ENCODE peak calls at places on chromosome 1, in ten cellular contexts. Y is colonic mucosa; D is H9; R is CD8-positive, alpha-beta memory T cell; L is CD8-positive, alpha-beta T cell; N is neural progenitor cell; B is right lobe of liver; Q is Panc1; H is tibial artery; J is ovary. Z is an unnamed sample. For H3K4me1, the result is how much of the 10 kb centered on the place peaks cover.

GRCh38 chr1:145858238-145858936 is 494 bp downstream of the PIAS3 start:
- DNase-seq in D (peak), Q (no peak), N (peak), H (peak), R (peak), B (peak), L (peak), Y (peak), J (peak), Z (peak)

GRCh38 chr1:89781494-89782126 is 39.2 kb upstream of the LRRC8D start:
- DNase-seq in R (peak), J (no peak), L (peak), H (no peak), B (no peak), N (no peak), D (no peak), Y (no peak), Q (no peak), Z (no peak)

GRCh38 chr1:183569801-183570200 is 20.5 kb downstream of the NCF2 start:
- DNase-seq in D (no peak), Y (no peak), J (no peak), R (no peak), Q (no peak), L (no peak), N (no peak), H (no peak), B (no peak), Z (no peak)

GRCh38 chr1:85361106-85361505 is 84.7 kb upstream of the BCL10 start:
- DNase-seq in R (no peak), Q (no peak), H (no peak), N (no peak), Y (no peak), J (no peak), B (no peak), D (no peak), L (no peak), Z (no peak)

GRCh38 chr1:181541947-181542346 is 58.6 kb downstream of the CACNA1E start:
- DNase-seq in J (no peak), B (no peak), Y (no peak), D (no peak), N (no peak), R (no peak), L (no peak), H (no peak), Q (no peak), Z (no peak)

GRCh38 chr1:46615735-46616134 is 876 bp downstream of the MOB3C start:
- DNase-seq in Y (no peak), B (peak), L (no peak), N (no peak), J (no peak), D (no peak), Q (no peak), H (no peak), R (no peak), Z (no peak)

GRCh38 chr1:153627797-153628626 is at the start of gene S100A1:
- DNase-seq in R (no peak), J (no peak), D (no peak), Y (no peak), H (no peak), B (no peak), Q (no peak), N (no peak), L (no peak), Z (peak)

GRCh38 chr1:230231739-230232075 is 164.7 kb downstream of the GALNT2 start:
- DNase-seq in Y (peak), D (no peak), J (peak), N (no peak), B (no peak), R (no peak), H (peak), Q (no peak), L (no peak), Z (peak)

GRCh38 chr1:97902067-97902466 is 18.8 kb downstream of the DPYD start:
- DNase-seq in B (no peak), H (no peak), Q (no peak), L (no peak), R (no peak), D (no peak), N (no peak), J (no peak), Y (no peak), Z (no peak)

GRCh38 chr1:96979869-96980268 is 258.3 kb downstream of the PTBP2 start:
- DNase-seq in J (no peak), N (no peak), Q (no peak), Y (no peak), D (no peak), H (no peak), B (no peak), R (no peak), L (no peak), Z (no peak)

GRCh38 chr1:169890761-169891538 is 2.7 kb downstream of the SCYL3 start:
- DNase-seq in Y (peak), N (no peak), B (no peak), Q (no peak), L (no peak), D (no peak), R (peak), J (no peak), H (no peak), Z (no peak)

GRCh38 chr1:110087812-110088738 is 17.6 kb upstream of the ALX3 start:
- DNase-seq in Q (peak), D (peak), J (no peak), H (peak), Y (peak), B (no peak), L (no peak), N (peak), R (peak), Z (peak)

GRCh38 chr1:110196917-110197782 is 13.0 kb upstream of the KCNC4 start:
- DNase-seq in H (no peak), Y (peak), J (no peak), L (peak), D (peak), B (no peak), R (peak), N (peak), Q (no peak), Z (no peak)

GRCh38 chr1:57671750-57672149 is 247.9 kb upstream of the DAB1 start:
- DNase-seq in Y (no peak), Q (no peak), R (no peak), B (no peak), L (no peak), J (no peak), H (no peak), D (no peak), N (no peak), Z (no peak)

GRCh38 chr1:163652441-163652840 is 330.7 kb downstream of the NUF2 start:
- DNase-seq in J (no peak), H (no peak), Y (no peak), R (no peak), N (no peak), D (no peak), Q (no peak), L (no peak), B (no peak), Z (no peak)

GRCh38 chr1:114331936-114332335 is 178.3 kb upstream of the SYT6 start:
- DNase-seq in J (no peak), Q (no peak), H (no peak), R (no peak), N (no peak), B (no peak), D (no peak), Y (no peak), L (no peak), Z (no peak)

GRCh38 chr1:81435175-81435574 is 365.6 kb upstream of the ADGRL2 start:
- DNase-seq in Q (no peak), H (no peak), L (no peak), J (no peak), N (no peak), R (no peak), B (no peak), D (no peak), Y (no peak), Z (no peak)

GRCh38 chr1:117166076-117166475 is 44.5 kb upstream of the TRIM45 start:
- DNase-seq in D (no peak), N (no peak), R (no peak), J (no peak), Q (peak), B (no peak), L (no peak), Y (no peak), H (no peak), Z (no peak)

GRCh38 chr1:213231795-213232231 is 180.8 kb downstream of the RPS6KC1 start:
- DNase-seq in H (no peak), D (peak), L (no peak), R (no peak), B (no peak), Q (no peak), N (peak), J (no peak), Y (no peak), Z (no peak)

GRCh38 chr1:206514821-206515387 is 7.6 kb downstream of the RASSF5 start:
- DNase-seq in D (no peak), Y (no peak), N (no peak), L (no peak), B (no peak), H (no peak), J (no peak), R (no peak), Q (no peak), Z (no peak)

GRCh38 chr1:223482766-223483165 is 89.6 kb downstream of the CCDC185 start:
- DNase-seq in R (no peak), L (no peak), Q (no peak), B (no peak), D (no peak), H (no peak), J (no peak), Y (no peak), N (no peak), Z (no peak)

GRCh38 chr1:209168204-209168603 is 415.3 kb upstream of the CAMK1G start:
- DNase-seq in Y (no peak), L (no peak), Q (no peak), D (no peak), H (no peak), N (no peak), B (no peak), J (no peak), R (no peak), Z (no peak)

GRCh38 chr1:93692001-93692400 is 10.4 kb upstream of the BCAR3 start:
- DNase-seq in Y (no peak), R (no peak), N (no peak), B (no peak), L (no peak), J (no peak), D (no peak), H (no peak), Q (no peak), Z (no peak)
- H3K4me1 ChIP-seq in Y (under half), R (under half), N (under half), B (under half), L (under half), J (under half), D (under half), H (under half), Q (under half), Z (under half)

GRCh38 chr1:53047737-53048344 is 14.2 kb upstream of the PODN start:
- DNase-seq in Q (no peak), L (no peak), H (no peak), B (no peak), D (no peak), Y (no peak), J (no peak), N (no peak), R (no peak), Z (no peak)

GRCh38 chr1:53050310-53050709 is 11.7 kb upstream of the PODN start:
- DNase-seq in J (no peak), L (no peak), D (no peak), Q (no peak), H (no peak), R (no peak), B (no peak), N (no peak), Y (no peak), Z (no peak)

GRCh38 chr1:53048960-53049573 is 12.9 kb upstream of the PODN start:
- DNase-seq in R (no peak), D (no peak), L (no peak), Y (no peak), Q (no peak), H (no peak), J (no peak), N (no peak), B (no peak), Z (no peak)

GRCh38 chr1:53048345-53048737 is 13.7 kb upstream of the PODN start:
- DNase-seq in D (no peak), N (no peak), J (no peak), L (no peak), R (no peak), B (no peak), Q (no peak), Y (no peak), H (no peak), Z (no peak)

DNA sequence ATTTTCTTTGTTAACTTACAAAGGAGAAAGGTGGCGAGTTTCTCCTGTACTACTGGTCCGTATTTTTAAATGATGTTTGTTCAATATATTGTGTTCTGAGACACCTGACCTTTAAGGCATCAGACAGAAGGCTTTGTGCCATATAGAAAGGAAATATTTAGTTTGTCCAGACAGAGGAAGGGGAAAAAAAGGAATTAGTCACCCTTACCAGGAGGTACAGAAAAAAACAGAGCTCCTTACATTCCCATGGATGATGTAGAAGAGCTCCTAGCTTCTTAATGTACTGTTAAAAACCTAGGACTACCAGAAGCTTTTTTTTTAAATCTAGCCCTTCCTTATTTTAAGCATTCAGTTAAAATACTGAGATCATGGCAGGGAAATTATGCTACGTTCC is 12.4 kb upstream of the PODN start:
- DNase-seq in N (no peak), H (no peak), Y (no peak), B (no peak), J (no peak), L (no peak), D (no peak), R (no peak), Q (no peak), Z (no peak)
- H3K27ac ChIP-seq in N (no peak), H (peak), Y (no peak), B (no peak), J (no peak), L (no peak), D (no peak), R (no peak), Q (no peak), Z (no peak)

GRCh38 chr1:107936498-107937481 is 28.2 kb downstream of the VAV3 start:
- DNase-seq in N (peak), B (no peak), J (no peak), R (peak), L (peak), H (peak), D (peak), Y (no peak), Q (no peak), Z (peak)

GRCh38 chr1:107940178-107940577 is 24.8 kb downstream of the VAV3 start:
- DNase-seq in D (no peak), Y (no peak), J (no peak), R (no peak), N (no peak), L (no peak), Q (no peak), B (no peak), H (no peak), Z (no peak)

GRCh38 chr1:107942829-107943228 is 22.2 kb downstream of the VAV3 start:
- DNase-seq in J (no peak), H (no peak), N (no peak), L (no peak), R (no peak), Y (no peak), D (no peak), Q (no peak), B (no peak), Z (no peak)

GRCh38 chr1:107941123-107941522 is 23.9 kb downstream of the VAV3 start:
- DNase-seq in Q (no peak), D (no peak), J (no peak), B (no peak), H (peak), N (no peak), R (no peak), Y (no peak), L (no peak), Z (no peak)

DNA sequence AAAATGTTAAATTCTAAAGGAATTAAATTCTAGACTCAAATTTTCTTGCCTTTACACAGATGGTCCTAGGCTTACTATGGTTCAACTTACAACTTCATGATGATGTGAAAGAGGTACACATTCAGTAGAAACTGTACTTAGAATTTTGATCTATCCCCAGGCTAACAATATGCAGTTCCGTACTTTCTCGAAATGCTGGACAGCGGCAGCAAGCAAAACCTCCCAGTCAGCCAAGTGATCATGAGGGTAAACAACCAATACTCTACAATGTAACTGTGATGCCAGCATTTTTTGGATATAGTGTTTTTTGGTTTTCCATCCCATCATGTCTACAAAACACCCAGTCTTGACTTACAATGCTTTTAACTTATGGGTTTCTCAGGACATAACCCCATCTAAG is 25.7 kb downstream of the VAV3 start:
- DNase-seq in H (no peak), J (no peak), Y (no peak), N (no peak), D (no peak), R (no peak), L (no peak), B (no peak), Q (no peak), Z (no peak)
- H3K4me1 ChIP-seq in H (under half), J (under half), Y (under half), N (under half), D (under half), R (under half), L (under half), B (under half), Q (under half), Z (under half)

GRCh38 chr1:27444632-27445031 is 45.3 kb downstream of the WASF2 start:
- DNase-seq in Y (no peak), D (no peak), N (no peak), J (no peak), B (no peak), H (no peak), Q (no peak), R (no peak), L (no peak), Z (no peak)

GRCh38 chr1:27435566-27436203 is 43.3 kb downstream of the GPR3 start:
- DNase-seq in Y (no peak), B (no peak), L (no peak), D (no peak), N (no peak), Q (no peak), R (no peak), H (no peak), J (no peak), Z (no peak)

GRCh38 chr1:27436204-27437159 is 44.1 kb downstream of the GPR3 start:
- DNase-seq in B (no peak), H (peak), J (no peak), R (no peak), Q (peak), L (no peak), Y (peak), D (no peak), N (no peak), Z (no peak)

GRCh38 chr1:27439150-27439549 is 46.7 kb downstream of the GPR3 start:
- DNase-seq in L (no peak), J (no peak), Q (no peak), Y (no peak), N (no peak), B (no peak), R (no peak), H (no peak), D (no peak), Z (no peak)

DNA sequence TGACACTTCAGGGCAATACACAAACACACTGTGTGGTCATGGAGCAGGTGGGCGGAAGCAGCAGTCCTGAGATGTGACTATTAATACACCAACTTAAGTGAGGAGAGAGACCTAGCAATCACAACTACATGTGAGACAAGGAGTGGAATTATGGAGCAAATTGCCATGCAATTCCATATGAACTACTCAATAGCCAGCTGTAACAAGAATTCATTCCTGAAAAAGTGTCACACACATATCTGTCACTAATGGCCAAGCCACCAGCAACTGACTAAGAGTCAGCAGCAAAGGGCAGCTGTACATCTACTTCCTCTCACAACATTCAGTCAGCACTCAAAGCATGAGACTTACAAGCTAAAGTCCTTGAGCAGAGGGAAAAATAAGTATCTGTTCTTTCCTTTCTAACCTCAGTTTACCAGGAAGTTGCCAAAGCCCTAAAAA is 46.2 kb downstream of the GPR3 start:
- DNase-seq in J (no peak), R (no peak), H (no peak), B (no peak), L (no peak), N (no peak), D (no peak), Y (no peak), Q (no peak), Z (no peak)
- H3K27ac ChIP-seq in J (no peak), R (no peak), H (peak), B (no peak), L (no peak), N (no peak), D (no peak), Y (peak), Q (no peak), Z (peak)

DNA sequence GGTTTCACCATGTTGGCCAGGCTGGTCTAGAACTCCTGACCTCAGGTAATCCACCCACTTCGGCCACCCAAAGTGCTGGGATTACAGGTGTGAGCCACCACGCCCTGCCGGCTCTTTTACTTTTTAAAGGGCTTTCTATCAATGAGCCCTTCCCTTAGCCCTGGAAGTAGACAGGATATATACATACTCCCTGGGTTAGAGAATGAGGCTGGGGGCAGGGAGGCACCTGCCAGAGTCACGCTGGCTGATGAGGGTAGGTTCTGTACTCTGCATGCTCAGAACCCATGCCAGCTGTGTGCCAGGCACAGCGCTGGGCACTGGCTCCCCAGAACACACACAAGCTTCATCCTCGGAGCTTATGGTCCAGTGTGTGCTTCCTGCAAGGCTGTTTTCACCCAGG is 113.6 kb upstream of the IPO9 start:
- DNase-seq in D (no peak), Q (no peak), R (no peak), L (no peak), J (no peak), H (no peak), B (no peak), Y (no peak), N (no peak), Z (no peak)
- H3K4me1 ChIP-seq in D (under half), Q (half or more), R (under half), L (under half), J (half or more), H (half or more), B (under half), Y (under half), N (half or more), Z (half or more)

GRCh38 chr1:23742670-23743286 is 493 bp upstream of the ELOA start:
- DNase-seq in B (no peak), Q (no peak), Y (peak), R (no peak), L (no peak), J (no peak), N (no peak), H (peak), D (peak), Z (no peak)

GRCh38 chr1:23747947-23748346 is 4.7 kb downstream of the ELOA start:
- DNase-seq in H (no peak), L (no peak), B (no peak), R (no peak), J (no peak), Q (no peak), Y (no peak), D (no peak), N (no peak), Z (no peak)

GRCh38 chr1:23741609-23742008 is 1.7 kb upstream of the ELOA start:
- DNase-seq in R (no peak), J (no peak), Y (no peak), B (no peak), H (no peak), N (no peak), Q (no peak), D (no peak), L (no peak), Z (no peak)

GRCh38 chr1:23743287-23744052 is at the start of gene ELOA:
- DNase-seq in L (peak), R (peak), D (peak), N (peak), J (peak), B (peak), H (peak), Y (peak), Q (no peak), Z (peak)

DNA sequence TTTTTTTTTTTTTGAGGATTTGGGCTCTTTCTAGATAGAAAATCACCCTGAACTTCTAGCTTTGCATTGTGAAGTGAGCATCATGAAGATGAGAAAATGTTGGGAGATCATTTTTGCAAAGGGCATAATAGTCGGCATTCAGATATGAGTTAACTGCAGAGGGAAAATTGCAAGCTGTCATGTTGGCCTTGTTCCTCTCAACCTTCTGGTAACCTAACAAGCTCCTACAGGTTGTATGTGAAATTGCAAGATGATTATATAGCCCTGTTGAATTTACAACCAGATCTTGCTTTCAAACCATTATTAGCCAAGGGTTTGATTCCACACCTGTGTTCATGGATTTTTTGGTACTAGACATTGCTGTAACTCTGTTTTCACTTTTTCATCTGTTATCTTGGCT is 2.2 kb downstream of the ELOA start:
- DNase-seq in B (no peak), Y (no peak), R (no peak), N (peak), L (no peak), D (no peak), J (no peak), H (no peak), Q (no peak), Z (no peak)
- H3K27ac ChIP-seq in B (peak), Y (no peak), R (no peak), N (no peak), L (no peak), D (no peak), J (no peak), H (no peak), Q (peak), Z (no peak)